ENCODE peak calls at places on chromosome 18, in six cellular contexts. G is T-helper 1 cell, Y is chondrocyte, B is T-cell, O is psoas muscle, F is iris pigment epithelial cell. H is an unnamed sample.

GRCh38 chr18:74745658-74746403 is 148.2 kb downstream of the ZNF407 start:
- DNase-seq in B (no peak), F (peak; percentile 82), G (no peak), O (no peak), Y (no peak), H (no peak)

GRCh38 chr18:76374330-76375281 is 120.4 kb downstream of the ZNF516 start:
- DNase-seq in Y (no peak), F (no peak), B (no peak), G (no peak), O (no peak), H (no peak)

GRCh38 chr18:13377496-13377895 is 158.9 kb downstream of the LDLRAD4 start:
- DNase-seq in B (no peak), F (peak; percentile 27), O (no peak), Y (no peak), G (no peak), H (no peak)

GRCh38 chr18:57748770-57749603 is 54.1 kb downstream of the ATP8B1 start:
- DNase-seq in G (no peak), O (no peak), Y (no peak), F (peak; percentile 74), B (no peak), H (no peak)

GRCh38 chr18:53441761-53442414 is 782.6 kb downstream of the MBD2 start:
- DNase-seq in O (no peak), Y (no peak), B (no peak), G (no peak), F (no peak), H (no peak)

GRCh38 chr18:75043478-75043877 is 165.5 kb downstream of the PTGR3 start:
- DNase-seq in B (no peak), O (no peak), G (no peak), F (no peak), Y (no peak), H (no peak)

GRCh38 chr18:5890606-5891360 is 4.5 kb downstream of the TMEM200C start:
- DNase-seq in Y (peak; percentile 92), F (peak; percentile 13), B (no peak), O (peak; percentile 59), G (no peak), H (peak; percentile 29)

GRCh38 chr18:49886891-49887764 is 73.8 kb upstream of the ACAA2 start:
- DNase-seq in G (no peak), B (no peak), O (no peak), Y (no peak), F (no peak), H (no peak)

GRCh38 chr18:3704556-3705162 is 254.7 kb downstream of the TGIF1 start:
- DNase-seq in F (no peak), O (no peak), G (no peak), Y (no peak), B (no peak), H (no peak)

GRCh38 chr18:79575891-79576685 is 103.5 kb upstream of the CTDP1 start:
- DNase-seq in G (no peak), Y (peak; percentile 85), O (peak; percentile 68), B (no peak), F (peak; percentile 85), H (no peak)

GRCh38 chr18:40109251-40110049 is 1845.6 kb upstream of the PIK3C3 start:
- DNase-seq in F (no peak), O (no peak), Y (no peak), B (no peak), G (no peak), H (no peak)

GRCh38 chr18:75439356-75439755 is 11.9 kb upstream of the SMIM21 start:
- DNase-seq in G (no peak), B (no peak), O (no peak), Y (no peak), F (no peak), H (no peak)

GRCh38 chr18:61609131-61609530 is 275.9 kb downstream of the CDH20 start:
- DNase-seq in Y (no peak), O (no peak), B (no peak), F (peak; percentile 34), G (no peak), H (no peak)

GRCh38 chr18:25066536-25066935 is 285.4 kb downstream of the ZNF521 start:
- DNase-seq in O (no peak), G (no peak), Y (no peak), B (no peak), F (no peak), H (no peak)

GRCh38 chr18:57434536-57435494 is at the start of gene ONECUT2:
- DNase-seq in Y (peak; percentile 96), G (no peak), B (peak; percentile 12), F (peak; percentile 92), O (peak; percentile 93), H (peak; percentile 94)

GRCh38 chr18:64720781-64721464 is 572.0 kb upstream of the LINC00305 start:
- DNase-seq in G (no peak), Y (no peak), O (no peak), B (no peak), F (no peak), H (peak; percentile 51)

GRCh38 chr18:74200780-74201179 is 52.5 kb downstream of the TIMM21 start:
- DNase-seq in G (no peak), O (no peak), B (no peak), F (no peak), Y (no peak), H (no peak)

GRCh38 chr18:55838322-55838721 is 250.3 kb upstream of the TCF4 start:
- DNase-seq in F (no peak), O (no peak), B (no peak), Y (no peak), G (no peak), H (no peak)

H was measured in colonic mucosa.